ENCODE peak calls at places on chromosome 15, in nine cellular contexts. G is Right ventricle myocardium inferior; F is activated effector memory CD4-positive, alpha-beta T cell treated with anti-CD3 and anti-CD28 coated beads, Interleukin-2, amount 50 U/mL, for 16 hours; J is NCI-H510A; B is NCI-H146; S is cardiac septum; N is stimulated activated naive CD8-positive, alpha-beta T cell treated with anti-CD3 and anti-CD28 coated beads, Interleukin-15, amount 100 ng/mL, for 72 hours; O is GDM1; W is small intestine. R is an unnamed sample.

GRCh38 chr15:77602800-77603199 is 29.9 kb downstream of the LINGO1 start:
- DNase-seq in G (no peak), F (no peak), J (no peak), B (no peak), S (no peak), N (no peak), O (no peak), W (no peak), R (no peak)

GRCh38 chr15:51931016-51931415 is 40.6 kb downstream of the LEO1 start:
- DNase-seq in G (no peak), F (no peak), J (no peak), B (no peak), S (no peak), N (no peak), O (no peak), W (no peak), R (no peak)

GRCh38 chr15:72306211-72306785 is 13.7 kb downstream of the CELF6 start:
- DNase-seq in G (no peak), F (peak; percentile 76), J (peak; percentile 37), B (peak; percentile 69), S (no peak), N (no peak), O (peak; percentile 47), W (no peak), R (no peak)

GRCh38 chr15:30649952-30650929 is 24.3 kb downstream of the ARHGAP11B start:
- DNase-seq in G (no peak), F (no peak), J (no peak), B (no peak), S (no peak), N (no peak), O (no peak), W (no peak), R (no peak)

GRCh38 chr15:76386926-76387325 is 50.4 kb downstream of the ISL2 start:
- DNase-seq in G (no peak), F (no peak), J (no peak), B (no peak), S (no peak), N (no peak), O (no peak), W (no peak), R (no peak)

GRCh38 chr15:57610130-57610529 is 18.4 kb downstream of the MYZAP start:
- DNase-seq in G (peak; percentile 83), F (no peak), J (no peak), B (peak; percentile 54), S (peak; percentile 85), N (no peak), O (no peak), W (peak; percentile 96), R (peak; percentile 89)

GRCh38 chr15:41520636-41521035 is 7.0 kb upstream of the LTK start:
- DNase-seq in G (no peak), F (no peak), J (no peak), B (no peak), S (no peak), N (no peak), O (no peak), W (no peak), R (no peak)

GRCh38 chr15:62241135-62241770 is 76.2 kb upstream of the C2CD4B start:
- DNase-seq in G (no peak), F (no peak), J (no peak), B (peak; percentile 52), S (no peak), N (no peak), O (no peak), W (peak; percentile 27), R (peak; percentile 24)

GRCh38 chr15:41286665-41287333 is 45.6 kb downstream of the OIP5 start:
- DNase-seq in G (no peak), F (no peak), J (no peak), B (no peak), S (no peak), N (no peak), O (no peak), W (no peak), R (no peak)

GRCh38 chr15:89494941-89495637 is 1.3 kb downstream of the RHCG start:
- DNase-seq in G (no peak), F (peak; percentile 64), J (no peak), B (no peak), S (peak; percentile 71), N (no peak), O (no peak), W (no peak), R (no peak)

GRCh38 chr15:51625236-51625635 is 2.7 kb upstream of the DMXL2 start:
- DNase-seq in G (no peak), F (no peak), J (no peak), B (no peak), S (no peak), N (no peak), O (no peak), W (no peak), R (no peak)